ENCODE peak calls at places on chromosomes 2 and 18, in ten cellular contexts. S is effector memory CD4-positive, alpha-beta T cell; G is ovary; V is astrocyte; B is A549; X is tibial nerve; Y is left ventricle myocardium inferior; U is H9; A is mesenchymal stem cell; N is OCI-LY7. J is an unnamed sample. For H3K4me1, the result is how much of the 10 kb centered on the place peaks cover.

GRCh38 chr2:28780496-28780895 is 28.9 kb downstream of the PPP1CB start:
- DNase-seq in S (no peak), G (no peak), V (no peak), B (no peak), X (no peak), Y (no peak), U (no peak), A (no peak), N (no peak), J (no peak)

GRCh38 chr2:179726461-179727180 is 134.8 kb downstream of the ZNF385B start:
- DNase-seq in S (no peak), G (no peak), V (no peak), B (no peak), X (no peak), Y (no peak), U (no peak), A (no peak), N (no peak), J (no peak)

GRCh38 chr2:120854766-120855530 is 119.3 kb downstream of the GLI2 start:
- DNase-seq in S (no peak), G (no peak), V (no peak), B (no peak), X (no peak), Y (no peak), U (no peak), A (peak), N (no peak), J (peak)

GRCh38 chr18:9973461-9973860 is 59.6 kb downstream of the VAPA start:
- DNase-seq in S (no peak), G (no peak), V (no peak), B (no peak), X (no peak), Y (no peak), U (no peak), A (no peak), N (no peak), J (no peak)

GRCh38 chr2:147588191-147588590 is 256.6 kb upstream of the ACVR2A start:
- DNase-seq in S (no peak), G (no peak), V (peak), B (no peak), X (no peak), Y (no peak), U (no peak), A (peak), N (no peak), J (no peak)

GRCh38 chr2:190507135-190507534 is 27.4 kb downstream of the NEMP2 start:
- DNase-seq in S (no peak), G (no peak), V (no peak), B (no peak), X (no peak), Y (no peak), U (no peak), A (no peak), N (no peak), J (no peak)

GRCh38 chr2:58968885-58969284 is 727.8 kb upstream of the FANCL start:
- DNase-seq in S (no peak), G (no peak), V (no peak), B (no peak), X (no peak), Y (no peak), U (no peak), A (no peak), N (no peak), J (no peak)

GRCh38 chr2:241010531-241011295 is 12.3 kb downstream of the SNED1 start:
- DNase-seq in S (no peak), G (peak), V (no peak), B (no peak), X (peak), Y (no peak), U (no peak), A (no peak), N (no peak), J (peak)

GRCh38 chr2:119823734-119824334 is 64.1 kb downstream of the PTPN4 start:
- DNase-seq in S (no peak), G (no peak), V (peak), B (peak), X (no peak), Y (no peak), U (no peak), A (peak), N (peak), J (no peak)

GRCh38 chr2:1808921-1809551 is 64.7 kb upstream of the PXDN start:
- DNase-seq in S (no peak), G (no peak), V (peak), B (no peak), X (no peak), Y (no peak), U (no peak), A (no peak), N (no peak), J (no peak)
- H3K4me1 ChIP-seq in S (under half), G (under half), V (under half), B (under half), X (under half), Y (under half), U (under half), A (under half), N (under half), J (under half)

DNA sequence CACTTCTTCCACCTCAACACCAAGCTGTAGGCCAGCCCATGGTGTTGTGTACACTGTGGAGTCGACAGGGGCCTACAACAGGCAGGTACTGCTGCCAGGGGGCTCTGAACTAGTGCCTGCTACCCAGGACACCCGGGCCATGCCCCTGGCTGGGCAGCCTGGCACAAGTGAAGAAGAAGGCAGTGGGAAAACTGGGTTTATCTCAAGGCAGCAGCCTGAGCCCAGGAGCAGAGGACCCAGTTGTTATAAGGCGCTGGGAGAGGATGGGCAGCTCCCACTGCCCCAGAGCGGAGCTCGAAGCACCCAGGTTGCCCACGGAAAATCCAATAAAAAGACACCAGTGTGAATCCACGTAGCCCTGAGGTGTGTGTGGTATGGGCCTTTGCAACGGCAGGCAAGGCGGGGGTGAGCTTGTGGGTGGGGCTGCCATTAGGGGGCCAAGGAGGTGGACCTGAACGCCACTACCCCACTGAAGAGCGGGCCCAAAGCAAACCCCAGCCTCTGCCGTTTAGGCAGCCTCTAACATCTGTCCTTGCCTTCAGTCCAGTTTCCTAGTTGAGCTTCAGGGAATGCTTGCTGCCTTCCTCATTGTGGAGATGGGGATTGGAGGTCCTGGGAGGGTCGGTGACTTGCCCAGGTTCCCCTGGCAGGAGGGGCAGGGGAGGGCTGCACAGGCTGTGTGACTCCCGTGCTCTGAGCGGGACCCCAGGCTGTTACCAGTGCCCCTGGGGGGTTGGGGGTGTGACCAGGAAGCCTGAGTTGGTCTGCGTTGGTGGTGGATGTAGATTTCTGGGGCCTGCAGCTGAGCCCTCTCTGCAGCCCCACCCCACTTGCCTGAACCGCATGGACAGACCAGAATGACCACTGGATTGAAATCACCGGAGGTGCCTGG is 16.0 kb downstream of the ARID5A start:
- DNase-seq in S (no peak), G (no peak), V (no peak), B (no peak), X (no peak), Y (no peak), U (no peak), A (no peak), N (no peak), J (no peak)
- H3K4me1 ChIP-seq in S (under half), G (under half), V (under half), B (under half), X (under half), Y (under half), U (under half), A (under half), N (under half), J (under half)

GRCh38 chr2:127082974-127083373 is 24.0 kb downstream of the BIN1 start:
- DNase-seq in S (no peak), G (no peak), V (peak), B (no peak), X (no peak), Y (no peak), U (no peak), A (peak), N (no peak), J (no peak)

GRCh38 chr2:127080226-127080940 is 26.6 kb downstream of the BIN1 start:
- DNase-seq in S (peak), G (no peak), V (no peak), B (no peak), X (no peak), Y (peak), U (no peak), A (no peak), N (no peak), J (no peak)

GRCh38 chr2:127079358-127079920 is 27.5 kb downstream of the BIN1 start:
- DNase-seq in S (no peak), G (no peak), V (no peak), B (no peak), X (no peak), Y (no peak), U (no peak), A (no peak), N (no peak), J (no peak)

GRCh38 chr2:127081826-127082633 is 24.9 kb downstream of the BIN1 start:
- DNase-seq in S (peak), G (no peak), V (no peak), B (no peak), X (no peak), Y (no peak), U (no peak), A (no peak), N (peak), J (no peak)

GRCh38 chr2:127080941-127081769 is 25.8 kb downstream of the BIN1 start:
- DNase-seq in S (peak), G (no peak), V (no peak), B (no peak), X (peak), Y (no peak), U (no peak), A (no peak), N (peak), J (no peak)
- H3K4me1 ChIP-seq in S (half or more), G (under half), V (half or more), B (half or more), X (half or more), Y (half or more), U (under half), A (half or more), N (under half), J (under half)

GRCh38 chr2:68746408-68746807 is 11.8 kb downstream of the ARHGAP25 start:
- DNase-seq in S (no peak), G (no peak), V (no peak), B (no peak), X (no peak), Y (no peak), U (peak), A (no peak), N (no peak), J (no peak)

GRCh38 chr2:68747413-68747812 is 12.8 kb downstream of the ARHGAP25 start:
- DNase-seq in S (no peak), G (no peak), V (no peak), B (no peak), X (no peak), Y (no peak), U (peak), A (no peak), N (no peak), J (no peak)

GRCh38 chr2:68750592-68751396 is 16.2 kb downstream of the ARHGAP25 start:
- DNase-seq in S (no peak), G (no peak), V (no peak), B (no peak), X (no peak), Y (no peak), U (peak), A (no peak), N (no peak), J (no peak)

GRCh38 chr2:68749345-68749744 is 14.7 kb downstream of the ARHGAP25 start:
- DNase-seq in S (no peak), G (no peak), V (no peak), B (no peak), X (no peak), Y (no peak), U (peak), A (no peak), N (no peak), J (no peak)

DNA sequence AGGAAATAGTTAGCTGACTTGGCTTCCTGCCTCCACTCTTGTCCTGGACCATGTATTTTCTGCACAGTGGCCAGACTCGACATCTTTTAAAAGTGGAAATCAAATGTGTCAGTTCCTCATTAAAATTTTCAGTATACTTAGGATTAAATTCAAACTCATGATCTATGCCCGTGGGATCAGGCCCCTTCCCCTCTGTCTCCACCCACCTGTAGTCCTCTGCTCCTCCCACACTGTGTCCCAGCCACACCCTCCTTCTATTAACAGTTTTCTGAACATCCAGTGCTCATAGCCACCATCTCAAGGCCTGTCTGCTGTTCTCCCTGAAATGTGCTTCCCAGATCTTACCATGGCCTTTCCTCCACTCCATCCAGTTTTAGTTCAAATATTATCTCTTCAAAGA is 13.3 kb downstream of the ARHGAP25 start:
- DNase-seq in S (no peak), G (no peak), V (no peak), B (no peak), X (no peak), Y (no peak), U (no peak), A (no peak), N (no peak), J (no peak)
- H3K4me1 ChIP-seq in S (half or more), G (under half), V (under half), B (under half), X (under half), Y (under half), U (under half), A (under half), N (half or more), J (under half)

DNA sequence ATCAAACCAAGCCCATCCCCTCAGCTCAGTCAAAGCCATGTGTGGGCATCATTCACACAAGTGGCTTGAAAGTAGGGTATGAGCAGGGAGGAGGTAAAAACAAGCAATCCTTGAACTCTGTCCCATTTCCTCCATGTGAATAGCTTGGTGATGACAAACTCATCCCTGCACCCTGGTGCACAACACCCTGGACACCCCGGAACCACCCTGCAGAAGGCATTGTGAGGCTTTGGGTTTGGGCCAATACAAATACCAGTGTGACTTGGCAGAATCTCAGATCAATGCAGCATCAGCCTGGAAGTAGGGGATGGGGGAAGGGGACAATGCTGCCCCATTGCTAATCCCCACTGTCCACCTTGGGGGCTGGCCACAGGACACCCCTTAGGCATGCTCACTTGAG is 28.6 kb downstream of the TGFA start:
- DNase-seq in S (no peak), G (no peak), V (no peak), B (peak), X (no peak), Y (no peak), U (no peak), A (no peak), N (no peak), J (no peak)
- H3K4me1 ChIP-seq in S (under half), G (under half), V (under half), B (half or more), X (under half), Y (under half), U (under half), A (under half), N (under half), J (under half)

GRCh38 chr2:225030893-225031292 is 11.4 kb downstream of the DOCK10 start:
- DNase-seq in S (no peak), G (no peak), V (no peak), B (no peak), X (no peak), Y (no peak), U (no peak), A (no peak), N (no peak), J (no peak)
- H3K4me1 ChIP-seq in S (under half), G (under half), V (under half), B (under half), X (under half), Y (under half), U (under half), A (under half), N (under half), J (under half)

GRCh38 chr2:115999039-115999438 is 1556.6 kb downstream of the DPP10 start:
- DNase-seq in S (no peak), G (no peak), V (no peak), B (no peak), X (no peak), Y (no peak), U (no peak), A (no peak), N (no peak), J (no peak)
- H3K4me1 ChIP-seq in S (under half), G (under half), V (under half), B (under half), X (under half), Y (under half), U (under half), A (under half), N (under half), J (under half)

GRCh38 chr2:54432181-54433020 is 23.7 kb upstream of the SPTBN1 start:
- DNase-seq in S (no peak), G (no peak), V (no peak), B (no peak), X (no peak), Y (no peak), U (no peak), A (no peak), N (no peak), J (no peak)

GRCh38 chr2:54429811-54430600 is 26.1 kb upstream of the SPTBN1 start:
- DNase-seq in S (no peak), G (no peak), V (no peak), B (peak), X (no peak), Y (no peak), U (no peak), A (no peak), N (peak), J (no peak)

GRCh38 chr2:54428401-54428800 is 27.7 kb upstream of the SPTBN1 start:
- DNase-seq in S (no peak), G (peak), V (peak), B (no peak), X (no peak), Y (peak), U (no peak), A (no peak), N (no peak), J (peak)

GRCh38 chr2:54430649-54431048 is 25.5 kb upstream of the SPTBN1 start:
- DNase-seq in S (no peak), G (peak), V (no peak), B (no peak), X (no peak), Y (no peak), U (no peak), A (no peak), N (no peak), J (no peak)

GRCh38 chr2:54429055-54429454 is 27.1 kb upstream of the SPTBN1 start:
- DNase-seq in S (no peak), G (no peak), V (peak), B (no peak), X (no peak), Y (no peak), U (no peak), A (no peak), N (no peak), J (no peak)
- H3K4me1 ChIP-seq in S (under half), G (under half), V (under half), B (under half), X (half or more), Y (half or more), U (under half), A (under half), N (under half), J (under half)